ENCODE peak calls at places on chromosomes 1 and 21, in six cellular contexts. U is suprapubic skin; D is pancreas; Q is CD4-positive, alpha-beta T cell; O is hepatocyte; G is PC-3. E is an unnamed sample.

GRCh38 chr1:170145691-170146676 is at the start of gene NTMT2:
- DNase-seq in Q (no peak), G (no peak), O (peak; percentile 50), U (no peak), D (no peak), E (no peak)

GRCh38 chr21:31218830-31219608 is 125.0 kb downstream of the TIAM1 start:
- DNase-seq in U (peak; percentile 82), Q (no peak), O (peak; percentile 37), D (no peak), G (peak; percentile 97), E (no peak)

GRCh38 chr1:221435510-221435909 is 306.4 kb downstream of the DUSP10 start:
- DNase-seq in O (peak; percentile 68), G (peak; percentile 84), U (no peak), D (no peak), Q (no peak), E (no peak)

GRCh38 chr1:235468970-235469369 is 35.3 kb downstream of the B3GALNT2 start:
- DNase-seq in O (no peak), G (peak; percentile 79), D (no peak), Q (no peak), U (no peak), E (peak; percentile 39)

GRCh38 chr1:44281987-44282703 is 68.9 kb downstream of the DMAP1 start:
- DNase-seq in O (no peak), U (no peak), D (no peak), Q (no peak), G (no peak), E (no peak)

GRCh38 chr1:114025609-114026401 is 46.5 kb downstream of the OLFML3 start:
- DNase-seq in Q (no peak), O (no peak), D (no peak), U (no peak), G (no peak), E (no peak)

GRCh38 chr21:27366846-27367245 is 400.0 kb upstream of the ADAMTS5 start:
- DNase-seq in Q (no peak), O (peak; percentile 10), D (no peak), U (no peak), G (no peak), E (no peak)

GRCh38 chr1:170823120-170823519 is 112.2 kb upstream of the MROH9 start:
- DNase-seq in G (no peak), O (no peak), U (no peak), Q (no peak), D (no peak), E (no peak)

GRCh38 chr1:205703072-205703471 is 22.8 kb upstream of the SLC45A3 start:
- DNase-seq in O (no peak), U (no peak), D (no peak), Q (no peak), G (no peak), E (no peak)

GRCh38 chr21:38751379-38752050 is 54.2 kb upstream of the ETS2 start:
- DNase-seq in D (no peak), U (no peak), O (no peak), Q (no peak), G (no peak), E (no peak)

GRCh38 chr1:196063307-196063706 is 544.9 kb downstream of the KCNT2 start:
- DNase-seq in O (no peak), U (no peak), Q (no peak), G (no peak), D (no peak), E (no peak)

GRCh38 chr1:92476071-92476607 is 10.6 kb downstream of the GFI1 start:
- DNase-seq in U (no peak), G (no peak), D (peak; percentile 46), O (no peak), Q (peak; percentile 45), E (no peak)

GRCh38 chr1:8966606-8967005 is 20.9 kb downstream of the CA6 start:
- DNase-seq in G (no peak), Q (no peak), O (no peak), U (no peak), D (no peak), E (no peak)

GRCh38 chr1:63547621-63548294 is 24.4 kb downstream of the EFCAB7 start:
- DNase-seq in O (peak; percentile 3), U (no peak), G (no peak), Q (no peak), D (no peak), E (no peak)

GRCh38 chr21:32403201-32403701 is 9.3 kb upstream of the EVA1C start:
- DNase-seq in D (no peak), G (peak; percentile 88), O (peak; percentile 83), Q (peak; percentile 42), U (no peak), E (peak; percentile 67)

GRCh38 chr1:109197163-109198042 is 16.3 kb upstream of the SARS1 start:
- DNase-seq in U (no peak), Q (no peak), G (peak; percentile 98), O (peak; percentile 68), D (no peak), E (peak; percentile 72)

GRCh38 chr1:11080931-11081330 is 18.7 kb downstream of the EXOSC10 start:
- DNase-seq in Q (no peak), U (peak; percentile 38), O (no peak), D (peak; percentile 22), G (no peak), E (no peak)

DNA sequence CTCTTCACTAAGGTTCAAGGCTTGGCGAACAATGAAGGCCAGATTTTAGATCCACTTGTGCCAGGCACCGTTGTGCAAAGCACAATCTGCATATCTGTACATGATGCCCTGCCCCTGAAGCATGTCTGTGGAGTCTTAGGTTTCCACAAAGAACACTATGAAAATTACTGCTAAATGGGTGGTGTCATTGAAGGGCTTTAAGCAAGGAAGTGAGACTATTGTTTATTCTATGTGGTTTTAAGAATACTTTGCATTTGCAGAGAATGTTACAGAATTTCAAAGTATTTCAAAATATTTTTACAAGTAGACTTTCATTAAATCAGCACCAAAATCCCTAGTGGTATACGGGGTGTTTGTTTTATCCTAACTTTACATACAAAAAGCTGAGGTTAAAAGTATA is 8.8 kb downstream of the TSEN15 start:
- DNase-seq in G (no peak), O (no peak), U (no peak), D (no peak), Q (no peak), E (no peak)
- TF ChIP-seq CTCF in G (no peak), O (no peak), U (no peak), D (no peak), Q (no peak), E (no peak)

GRCh38 chr1:211258310-211258755 is 833 bp upstream of the RCOR3 start:
- DNase-seq in D (peak; percentile 91), O (peak; percentile 91), Q (peak; percentile 56), U (peak; percentile 88), G (peak; percentile 78), E (peak; percentile 79)
- TF ChIP-seq CTCF in D (no peak), O (no peak), Q (no peak), U (no peak), G (no peak), E (no peak)

DNA sequence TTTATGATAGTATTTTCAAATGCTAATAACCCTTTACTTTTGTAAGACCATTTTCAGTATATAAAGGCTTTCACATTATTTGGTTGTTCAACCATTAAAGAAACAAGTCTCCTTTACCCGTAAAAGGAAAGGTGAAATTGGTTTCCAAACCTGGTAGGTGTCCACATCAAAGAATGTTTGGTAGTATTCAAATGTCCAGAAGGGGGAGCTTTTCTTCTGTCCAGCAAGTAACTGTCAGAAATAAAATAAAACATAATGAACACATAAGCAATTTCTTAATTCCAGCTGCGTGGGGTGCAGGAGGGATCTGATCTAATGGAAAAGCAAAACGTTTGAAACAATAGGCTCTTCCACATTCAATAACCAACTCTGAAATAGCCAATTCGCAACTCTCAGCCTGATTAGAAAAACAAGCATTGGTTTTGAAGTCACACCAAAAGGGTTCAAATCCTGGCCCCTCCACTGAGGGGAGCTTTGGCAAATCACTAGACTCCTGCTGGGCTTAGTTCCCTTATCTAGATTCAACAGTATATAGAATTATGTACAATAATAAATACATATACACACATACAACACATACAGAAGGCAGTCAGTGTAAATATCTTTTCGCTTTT is 11.0 kb downstream of the YIPF1 start:
- DNase-seq in G (peak; percentile 76), Q (no peak), D (no peak), O (peak; percentile 73), U (no peak), E (no peak)
- TF ChIP-seq CTCF in G (peak; percentile 89), Q (peak; percentile 63), D (peak; percentile 44), O (peak; percentile 68), U (peak; percentile 33), E (peak; percentile 46)

GRCh38 chr1:31647106-31647505 is 2.4 kb upstream of the PEF1 start:
- DNase-seq in U (no peak), D (no peak), O (no peak), Q (no peak), G (no peak), E (no peak)
- TF ChIP-seq CTCF in U (no peak), D (no peak), O (no peak), Q (no peak), G (no peak), E (no peak)

GRCh38 chr1:35192853-35193664 is at the start of gene SFPQ:
- DNase-seq in D (peak; percentile 97), G (peak; percentile 98), O (peak; percentile 97), Q (peak; percentile 97), U (peak; percentile 99), E (peak; percentile 96)

GRCh38 chr1:35190784-35191183 is 2.2 kb downstream of the SFPQ start:
- DNase-seq in U (no peak), Q (no peak), D (no peak), O (no peak), G (no peak), E (no peak)

GRCh38 chr1:35188578-35189392 is 4.2 kb downstream of the SFPQ start:
- DNase-seq in G (no peak), U (no peak), D (no peak), Q (no peak), O (no peak), E (no peak)

GRCh38 chr1:35191429-35192055 is 1.4 kb downstream of the SFPQ start:
- DNase-seq in O (no peak), G (no peak), Q (no peak), U (no peak), D (no peak), E (no peak)

GRCh38 chr1:35192056-35192852 is 691 bp downstream of the SFPQ start:
- DNase-seq in U (peak; percentile 90), O (peak; percentile 94), G (peak; percentile 72), D (peak; percentile 92), Q (peak; percentile 87), E (peak; percentile 90)
- TF ChIP-seq CTCF in U (no peak), O (peak; percentile 4), G (no peak), D (no peak), Q (no peak), E (no peak)

E was measured in Calu3.